ENCODE peak calls at places on chromosomes 16 and 17, in five cellular contexts. S is hepatocyte; Z is CD4-positive, alpha-beta memory T cell; L is stomach; M is CD8-positive, alpha-beta memory T cell. U is an unnamed sample.

GRCh38 chr17:48131216-48131824 is 23.8 kb downstream of the SNX11 start:
- DNase-seq in S (peak; percentile 86), Z (peak; percentile 49), L (peak; percentile 40), M (peak; percentile 35), U (no peak)

GRCh38 chr17:28363776-28364650 is 986 bp downstream of the SEBOX start:
- DNase-seq in S (no peak), Z (no peak), L (no peak), M (no peak), U (no peak)

GRCh38 chr16:15765880-15766279 is 90.9 kb downstream of the MYH11 start:
- DNase-seq in S (peak; percentile 56), Z (peak; percentile 36), L (no peak), M (peak; percentile 7), U (no peak)

GRCh38 chr17:2990396-2990795 is 73.0 kb downstream of the OR1D5 start:
- DNase-seq in S (no peak), Z (no peak), L (peak; percentile 22), M (no peak), U (no peak)

GRCh38 chr16:88982286-88983084 is 5.5 kb upstream of the CBFA2T3 start:
- DNase-seq in S (no peak), Z (no peak), L (no peak), M (no peak), U (no peak)

GRCh38 chr17:62807812-62808575 is at the start of gene MARCHF10:
- DNase-seq in S (peak; percentile 69), Z (no peak), L (peak; percentile 28), M (no peak), U (no peak)

GRCh38 chr16:49617016-49617569 is 238.8 kb downstream of the ZNF423 start:
- DNase-seq in S (no peak), Z (no peak), L (no peak), M (no peak), U (peak; percentile 28)

GRCh38 chr17:12613566-12613965 is 52.1 kb upstream of the MYOCD start:
- DNase-seq in S (no peak), Z (no peak), L (no peak), M (no peak), U (no peak)

GRCh38 chr17:18246880-18247612 is 11.5 kb downstream of the FLII start:
- DNase-seq in S (peak; percentile 68), Z (peak; percentile 17), L (peak; percentile 95), M (no peak), U (peak; percentile 71)

GRCh38 chr17:55634702-55635101 is 88.0 kb downstream of the TMEM100 start:
- DNase-seq in S (no peak), Z (no peak), L (no peak), M (no peak), U (no peak)

GRCh38 chr16:69378036-69378435 is 7.8 kb downstream of the TERF2 start:
- DNase-seq in S (no peak), Z (no peak), L (no peak), M (no peak), U (no peak)

GRCh38 chr17:17455173-17455572 is 21.6 kb upstream of the MED9 start:
- DNase-seq in S (no peak), Z (no peak), L (no peak), M (no peak), U (no peak)

GRCh38 chr17:61997649-61998048 is 67.4 kb downstream of the MED13 start:
- DNase-seq in S (no peak), Z (no peak), L (no peak), M (no peak), U (no peak)

GRCh38 chr17:13550291-13550690 is 51.4 kb downstream of the HS3ST3A1 start:
- DNase-seq in S (no peak), Z (no peak), L (no peak), M (no peak), U (no peak)

GRCh38 chr16:88076211-88076931 is 125.1 kb downstream of the BANP start:
- DNase-seq in S (no peak), Z (no peak), L (no peak), M (no peak), U (no peak)

GRCh38 chr17:17525956-17526355 is 29.8 kb upstream of the RASD1 start:
- DNase-seq in S (no peak), Z (no peak), L (peak; percentile 66), M (no peak), U (peak; percentile 51)

GRCh38 chr17:39863918-39864746 is at the start of gene IKZF3:
- DNase-seq in S (peak; percentile 84), Z (peak; percentile 82), L (peak; percentile 84), M (peak; percentile 84), U (peak; percentile 55)

GRCh38 chr16:86478779-86479178 is 31.5 kb upstream of the FOXF1 start:
- DNase-seq in S (no peak), Z (no peak), L (no peak), M (no peak), U (no peak)

GRCh38 chr16:87461466-87461975 is 31.3 kb downstream of the ZCCHC14 start:
- DNase-seq in S (peak; percentile 95), Z (no peak), L (peak; percentile 96), M (no peak), U (peak; percentile 73)

GRCh38 chr16:30985401-30986128 is 558 bp downstream of the HSD3B7 start:
- DNase-seq in S (peak; percentile 80), Z (no peak), L (peak; percentile 81), M (no peak), U (peak; percentile 72)

GRCh38 chr17:2855063-2855600 is 58.9 kb downstream of the RAP1GAP2 start:
- DNase-seq in S (no peak), Z (no peak), L (no peak), M (no peak), U (no peak)

GRCh38 chr17:57872536-57872935 is 22.7 kb upstream of the MRPS23 start:
- DNase-seq in S (no peak), Z (no peak), L (no peak), M (no peak), U (no peak)

GRCh38 chr17:17416007-17416399 is 60.8 kb upstream of the MED9 start:
- DNase-seq in S (peak; percentile 54), Z (peak; percentile 21), L (no peak), M (peak; percentile 22), U (no peak)

GRCh38 chr16:30950516-30951073 is 1.7 kb downstream of the ORAI3 start:
- DNase-seq in S (no peak), Z (no peak), L (no peak), M (no peak), U (no peak)

GRCh38 chr17:63439682-63440081 is 6.4 kb downstream of the CYB561 start:
- DNase-seq in S (no peak), Z (peak; percentile 66), L (no peak), M (peak; percentile 56), U (no peak)

GRCh38 chr17:50181155-50181554 is 15.3 kb downstream of the SGCA start:
- DNase-seq in S (no peak), Z (no peak), L (no peak), M (no peak), U (peak; percentile 56)

GRCh38 chr17:32298298-32298697 is 32.7 kb downstream of the RHBDL3 start:
- DNase-seq in S (no peak), Z (no peak), L (no peak), M (no peak), U (no peak)

GRCh38 chr17:8162997-8163977 is 539 bp upstream of the VAMP2 start:
- DNase-seq in S (peak; percentile 39), Z (peak; percentile 28), L (no peak), M (peak; percentile 16), U (no peak)

GRCh38 chr17:57724729-57725125 is 20.4 kb downstream of the CCDC182 start:
- DNase-seq in S (no peak), Z (no peak), L (no peak), M (no peak), U (no peak)

GRCh38 chr16:51763072-51763658 is 612.1 kb upstream of the SALL1 start:
- DNase-seq in S (peak; percentile 23), Z (no peak), L (no peak), M (no peak), U (no peak)

GRCh38 chr16:86532526-86532815 is 22.1 kb downstream of the FOXF1 start:
- DNase-seq in S (no peak), Z (no peak), L (no peak), M (no peak), U (no peak)

GRCh38 chr17:4999429-5000093 is 1.8 kb downstream of the KIF1C start:
- DNase-seq in S (no peak), Z (no peak), L (no peak), M (no peak), U (peak; percentile 50)
- H3K27ac ChIP-seq in S (peak overlapping the region; percentile 87), Z (peak overlapping the region; percentile 79), L (peak overlapping the region; percentile 91), M (no peak overlapping the region), U (peak overlapping the region; percentile 94)

GRCh38 chr16:4639899-4640509 is 15.4 kb downstream of the MGRN1 start:
- DNase-seq in S (no peak), Z (no peak), L (no peak), M (no peak), U (no peak)

GRCh38 chr16:4641876-4642275 is 17.2 kb downstream of the MGRN1 start:
- DNase-seq in S (no peak), Z (no peak), L (no peak), M (no peak), U (peak; percentile 43)

GRCh38 chr16:4637501-4638166 is 13.0 kb downstream of the MGRN1 start:
- DNase-seq in S (no peak), Z (no peak), L (no peak), M (no peak), U (no peak)

GRCh38 chr16:4640572-4641305 is 16.1 kb downstream of the MGRN1 start:
- DNase-seq in S (no peak), Z (no peak), L (peak; percentile 72), M (no peak), U (no peak)

GRCh38 chr16:4641306-4641687 is 16.7 kb downstream of the MGRN1 start:
- DNase-seq in S (no peak), Z (no peak), L (no peak), M (no peak), U (no peak)
- H3K27ac ChIP-seq in S (no peak overlapping the region), Z (no peak overlapping the region), L (no peak overlapping the region), M (no peak overlapping the region), U (no peak overlapping the region)

GRCh38 chr16:12089492-12090161 is 113.1 kb downstream of the SNX29 start:
- DNase-seq in S (peak; percentile 81), Z (no peak), L (peak; percentile 67), M (no peak), U (peak; percentile 45)

GRCh38 chr16:12083625-12084024 is 107.1 kb downstream of the SNX29 start:
- DNase-seq in S (no peak), Z (no peak), L (no peak), M (no peak), U (no peak)

GRCh38 chr16:12084436-12084835 is 107.9 kb downstream of the SNX29 start:
- DNase-seq in S (no peak), Z (no peak), L (no peak), M (no peak), U (no peak)

GRCh38 chr16:12087901-12088364 is 111.4 kb downstream of the SNX29 start:
- DNase-seq in S (no peak), Z (no peak), L (peak; percentile 34), M (peak; percentile 15), U (peak; percentile 65)

GRCh38 chr16:12086861-12087260 is 110.3 kb downstream of the SNX29 start:
- DNase-seq in S (no peak), Z (no peak), L (no peak), M (no peak), U (no peak)
- H3K27ac ChIP-seq in S (no peak overlapping the region), Z (no peak overlapping the region), L (no peak overlapping the region), M (no peak overlapping the region), U (no peak overlapping the region)

DNA sequence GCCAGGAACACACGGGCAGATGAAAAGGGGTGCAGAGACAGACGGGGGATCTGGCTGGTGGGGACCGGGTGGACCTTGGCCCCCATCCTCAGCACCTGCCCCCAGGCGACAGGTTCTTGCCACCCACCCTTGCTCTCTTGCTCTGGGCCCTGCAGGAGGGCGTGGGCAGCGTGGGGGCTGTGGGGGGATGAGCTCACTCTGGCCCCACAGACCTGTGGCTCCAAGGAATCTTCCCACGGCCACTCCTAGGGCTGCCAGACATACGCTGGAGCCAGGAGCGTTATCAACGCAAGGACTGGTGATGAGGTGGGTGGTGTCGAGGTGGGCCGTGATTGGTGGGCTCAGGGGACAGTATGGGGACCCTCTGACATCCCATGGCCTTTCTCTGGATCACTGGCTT is 6.3 kb downstream of the CTRB1 start:
- DNase-seq in S (no peak), Z (no peak), L (no peak), M (no peak), U (no peak)
- H3K27ac ChIP-seq in S (no peak overlapping the region), Z (no peak overlapping the region), L (no peak overlapping the region), M (no peak overlapping the region), U (no peak overlapping the region)